ENCODE peak calls at places on chromosomes 12 and 14, in six cellular contexts. W is A549, R is GM12865, L is type B pancreatic cell, X is amygdala, S is AG08396. A is an unnamed sample.

GRCh38 chr12:54853933-54854538 is at the start of gene MUCL1:
- DNase-seq in W (peak; percentile 52), R (peak; percentile 78), L (peak; percentile 72), X (no peak), S (peak; percentile 68), A (peak; percentile 37)

GRCh38 chr12:91219511-91219910 is 36.9 kb upstream of the DCN start:
- DNase-seq in W (no peak), R (no peak), L (no peak), X (no peak), S (no peak), A (no peak)

GRCh38 chr14:20802341-20803084 is at the start of gene RNASE1:
- DNase-seq in W (peak; percentile 6), R (no peak), L (no peak), X (peak; percentile 63), S (no peak), A (no peak)

GRCh38 chr12:69059465-69060457 is 126.8 kb upstream of the CPM start:
- DNase-seq in W (peak; percentile 47), R (no peak), L (no peak), X (no peak), S (peak; percentile 18), A (peak; percentile 81)

GRCh38 chr14:38623661-38624060 is 367.8 kb upstream of the CLEC14A start:
- DNase-seq in W (no peak), R (no peak), L (no peak), X (no peak), S (no peak), A (no peak)

GRCh38 chr12:34400423-34400881 is 378.2 kb downstream of the ALG10 start:
- DNase-seq in W (no peak), R (no peak), L (peak; percentile 37), X (no peak), S (peak; percentile 0), A (peak; percentile 17)

GRCh38 chr12:25935355-25936144 is 22.9 kb upstream of the RASSF8 start:
- DNase-seq in W (no peak), R (no peak), L (no peak), X (no peak), S (no peak), A (no peak)

GRCh38 chr12:100234591-100235304 is 32.1 kb downstream of the DEPDC4 start:
- DNase-seq in W (peak; percentile 18), R (peak; percentile 50), L (no peak), X (no peak), S (peak; percentile 28), A (peak; percentile 66)

GRCh38 chr12:1799882-1800645 is 20.3 kb upstream of the LRTM2 start:
- DNase-seq in W (no peak), R (no peak), L (peak; percentile 59), X (no peak), S (no peak), A (no peak)

GRCh38 chr12:50186667-50187066 is 19.5 kb upstream of the CERS5 start:
- DNase-seq in W (no peak), R (no peak), L (no peak), X (no peak), S (peak; percentile 19), A (peak; percentile 68)

GRCh38 chr14:32073537-32074189 is 3.4 kb upstream of the ARHGAP5 start:
- DNase-seq in W (peak; percentile 71), R (peak; percentile 86), L (no peak), X (no peak), S (peak; percentile 56), A (peak; percentile 95)

GRCh38 chr12:119803391-119803791 is 73.7 kb downstream of the CIT start:
- DNase-seq in W (no peak), R (no peak), L (no peak), X (no peak), S (peak; percentile 34), A (no peak)

GRCh38 chr12:22919883-22920282 is 294.9 kb downstream of the ETNK1 start:
- DNase-seq in W (no peak), R (no peak), L (no peak), X (no peak), S (no peak), A (no peak)

GRCh38 chr14:37591311-37591940 is 3.6 kb downstream of the FOXA1 start:
- DNase-seq in W (no peak), R (no peak), L (no peak), X (no peak), S (no peak), A (peak; percentile 44)

GRCh38 chr12:114702462-114702861 is 18.5 kb upstream of the TBX3 start:
- DNase-seq in W (no peak), R (no peak), L (no peak), X (no peak), S (no peak), A (peak; percentile 68)

GRCh38 chr14:45134051-45134958 is at the start of gene FKBP3:
- DNase-seq in W (peak; percentile 97), R (peak; percentile 99), L (peak; percentile 94), X (peak; percentile 95), S (peak; percentile 98), A (peak; percentile 96)

GRCh38 chr12:57096099-57096572 is 7.2 kb downstream of the NAB2 start:
- DNase-seq in W (no peak), R (no peak), L (no peak), X (no peak), S (no peak), A (peak; percentile 54)

GRCh38 chr12:116166306-116166705 is 111.2 kb downstream of the MED13L start:
- DNase-seq in W (no peak), R (no peak), L (no peak), X (no peak), S (no peak), A (no peak)

GRCh38 chr12:22543246-22544037 is 900 bp downstream of the C2CD5 start:
- DNase-seq in W (no peak), R (peak; percentile 83), L (no peak), X (no peak), S (peak; percentile 27), A (peak; percentile 65)

GRCh38 chr14:75636100-75636692 is 24.5 kb downstream of the ERG28 start:
- DNase-seq in W (no peak), R (no peak), L (no peak), X (no peak), S (no peak), A (peak; percentile 74)

GRCh38 chr12:32568241-32568640 is 110.9 kb upstream of the DNM1L start:
- DNase-seq in W (peak; percentile 15), R (no peak), L (no peak), X (no peak), S (peak; percentile 65), A (peak; percentile 93)

GRCh38 chr12:9127936-9128663 is 12.4 kb upstream of the A2M start:
- DNase-seq in W (no peak), R (no peak), L (no peak), X (no peak), S (no peak), A (no peak)

GRCh38 chr14:49654511-49654910 is 19.5 kb upstream of the DNAAF2 start:
- DNase-seq in W (no peak), R (no peak), L (no peak), X (no peak), S (no peak), A (no peak)

GRCh38 chr14:104877806-104878550 is 12.9 kb downstream of the CEP170B start:
- DNase-seq in W (no peak), R (no peak), L (no peak), X (no peak), S (no peak), A (peak; percentile 68)

GRCh38 chr12:111519937-111520336 is 79.2 kb downstream of the ATXN2 start:
- DNase-seq in W (no peak), R (no peak), L (no peak), X (no peak), S (no peak), A (no peak)

GRCh38 chr14:35438910-35439713 is 34.6 kb upstream of the NFKBIA start:
- DNase-seq in W (no peak), R (peak; percentile 16), L (no peak), X (no peak), S (peak; percentile 24), A (no peak)

GRCh38 chr12:122051231-122051876 is 27.2 kb upstream of the MLXIP start:
- DNase-seq in W (no peak), R (no peak), L (no peak), X (no peak), S (peak; percentile 57), A (peak; percentile 57)

GRCh38 chr12:3152013-3152412 is 74.8 kb downstream of the TSPAN9 start:
- DNase-seq in W (no peak), R (no peak), L (no peak), X (no peak), S (no peak), A (peak; percentile 92)

GRCh38 chr14:24081739-24082204 is 10.4 kb downstream of the CPNE6 start:
- DNase-seq in W (no peak), R (no peak), L (no peak), X (no peak), S (no peak), A (peak; percentile 62)

GRCh38 chr12:123801573-123802178 is 39.6 kb downstream of the DNAH10 start:
- DNase-seq in W (peak; percentile 32), R (peak; percentile 43), L (no peak), X (no peak), S (no peak), A (peak; percentile 87)

GRCh38 chr12:47648056-47648579 is 57.7 kb downstream of the RPAP3 start:
- DNase-seq in W (no peak), R (no peak), L (no peak), X (no peak), S (no peak), A (no peak)

GRCh38 chr14:61277784-61278183 is 3.4 kb downstream of the TMEM30B start:
- DNase-seq in W (no peak), R (no peak), L (no peak), X (no peak), S (no peak), A (no peak)

GRCh38 chr12:52029686-52030085 is 21.6 kb upstream of the NR4A1 start:
- DNase-seq in W (peak; percentile 62), R (no peak), L (no peak), X (no peak), S (no peak), A (no peak)

GRCh38 chr12:54074308-54074707 is 20.7 kb downstream of the HOXC4 start:
- DNase-seq in W (no peak), R (no peak), L (no peak), X (no peak), S (no peak), A (no peak)

GRCh38 chr12:77914089-77914488 is 83.4 kb downstream of the NAV3 start:
- DNase-seq in W (no peak), R (no peak), L (no peak), X (no peak), S (no peak), A (no peak)

GRCh38 chr12:131084341-131085011 is 130.8 kb downstream of the ADGRD1 start:
- DNase-seq in W (no peak), R (no peak), L (peak; percentile 52), X (no peak), S (no peak), A (peak; percentile 43)

GRCh38 chr12:124652661-124653060 is 85.2 kb upstream of the NCOR2 start:
- DNase-seq in W (no peak), R (no peak), L (no peak), X (no peak), S (no peak), A (no peak)

A was measured in osteoblast.